ENCODE peak calls at places on chromosomes 7 and 10, in six cellular contexts. One of them, this sample, is unnamed. For H3K4me1, the result is how much of the 10 kb centered on the place peaks cover.

GRCh38 chr7:95859434-95859833 is 87.1 kb downstream of the DYNC1I1 start:
- DNase-seq in DND-41: no peak
- DNase-seq in heart left ventricle: no peak
- DNase-seq in fibroblast of lung: no peak
- DNase-seq in small intestine: no peak
- DNase-seq in right lobe of liver: no peak
- DNase-seq in this sample: no peak

GRCh38 chr7:74475987-74476350 is 22.3 kb downstream of the GTF2IRD1 start:
- DNase-seq in DND-41: no peak
- DNase-seq in heart left ventricle: no peak
- DNase-seq in fibroblast of lung: no peak
- DNase-seq in small intestine: no peak
- DNase-seq in right lobe of liver: no peak
- DNase-seq in this sample: no peak

GRCh38 chr10:119315128-119316001 is 108.0 kb downstream of the GRK5 start:
- DNase-seq in DND-41: peak
- DNase-seq in heart left ventricle: no peak
- DNase-seq in fibroblast of lung: peak
- DNase-seq in small intestine: no peak
- DNase-seq in right lobe of liver: no peak
- DNase-seq in this sample: peak

GRCh38 chr7:135713836-135714470 is 14.0 kb downstream of the SLC13A4 start:
- DNase-seq in DND-41: no peak
- DNase-seq in heart left ventricle: no peak
- DNase-seq in fibroblast of lung: no peak
- DNase-seq in small intestine: no peak
- DNase-seq in right lobe of liver: no peak
- DNase-seq in this sample: no peak

GRCh38 chr7:73738220-73738611 is 386 bp downstream of the ABHD11 start:
- DNase-seq in DND-41: peak
- DNase-seq in heart left ventricle: peak
- DNase-seq in fibroblast of lung: peak
- DNase-seq in small intestine: peak
- DNase-seq in right lobe of liver: no peak
- DNase-seq in this sample: peak

GRCh38 chr7:127409629-127410028 is 17.1 kb upstream of the ZNF800 start:
- DNase-seq in DND-41: no peak
- DNase-seq in heart left ventricle: no peak
- DNase-seq in fibroblast of lung: no peak
- DNase-seq in small intestine: no peak
- DNase-seq in right lobe of liver: no peak
- DNase-seq in this sample: no peak

GRCh38 chr10:46106410-46107255 is 60.6 kb upstream of the MSMB start:
- DNase-seq in DND-41: peak
- DNase-seq in heart left ventricle: peak
- DNase-seq in fibroblast of lung: peak
- DNase-seq in small intestine: peak
- DNase-seq in right lobe of liver: peak
- DNase-seq in this sample: peak

GRCh38 chr10:103980246-103980906 is 13.4 kb downstream of the SLK start:
- DNase-seq in DND-41: no peak
- DNase-seq in heart left ventricle: no peak
- DNase-seq in fibroblast of lung: no peak
- DNase-seq in small intestine: no peak
- DNase-seq in right lobe of liver: no peak
- DNase-seq in this sample: no peak

GRCh38 chr10:103884681-103885139 is 29.3 kb upstream of the SH3PXD2A start:
- DNase-seq in DND-41: peak
- DNase-seq in heart left ventricle: peak
- DNase-seq in fibroblast of lung: peak
- DNase-seq in small intestine: peak
- DNase-seq in right lobe of liver: no peak
- DNase-seq in this sample: no peak

GRCh38 chr7:68424643-68425297 is 1173.5 kb upstream of the AUTS2 start:
- DNase-seq in DND-41: no peak
- DNase-seq in heart left ventricle: no peak
- DNase-seq in fibroblast of lung: no peak
- DNase-seq in small intestine: no peak
- DNase-seq in right lobe of liver: no peak
- DNase-seq in this sample: no peak

GRCh38 chr7:49520971-49521370 is 252.5 kb upstream of the VWC2 start:
- DNase-seq in DND-41: no peak
- DNase-seq in heart left ventricle: no peak
- DNase-seq in fibroblast of lung: no peak
- DNase-seq in small intestine: no peak
- DNase-seq in right lobe of liver: no peak
- DNase-seq in this sample: no peak

GRCh38 chr7:40331915-40332314 is 197.1 kb downstream of the SUGCT start:
- DNase-seq in DND-41: no peak
- DNase-seq in heart left ventricle: no peak
- DNase-seq in fibroblast of lung: no peak
- DNase-seq in small intestine: no peak
- DNase-seq in right lobe of liver: no peak
- DNase-seq in this sample: no peak

DNA sequence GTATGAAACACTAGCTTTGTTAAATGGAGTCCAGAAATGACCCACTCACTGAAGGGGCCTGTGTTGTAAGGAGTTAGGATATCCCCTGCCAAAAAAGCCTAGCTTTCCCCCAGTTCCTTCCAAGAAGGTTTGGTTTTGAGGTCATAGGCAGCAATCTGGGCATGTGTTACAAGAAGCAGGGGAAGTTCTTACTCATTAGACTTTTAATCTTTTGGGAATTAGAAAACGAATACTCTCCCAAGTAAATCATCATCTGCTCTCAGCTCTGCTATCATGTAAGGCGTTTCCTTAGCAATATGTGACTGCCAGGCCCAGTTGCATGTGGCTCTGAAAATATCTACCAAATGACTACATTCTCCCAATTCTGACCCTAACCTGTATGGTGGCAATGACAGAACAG is 3.7 kb downstream of the NOD1 start:
- DNase-seq in DND-41: no peak
- DNase-seq in heart left ventricle: no peak
- DNase-seq in fibroblast of lung: peak
- DNase-seq in small intestine: no peak
- DNase-seq in right lobe of liver: no peak
- DNase-seq in this sample: peak
- H3K4me1 ChIP-seq in DND-41: under half
- H3K4me1 ChIP-seq in heart left ventricle: half or more
- H3K4me1 ChIP-seq in fibroblast of lung: under half
- H3K4me1 ChIP-seq in small intestine: under half
- H3K4me1 ChIP-seq in right lobe of liver: under half
- H3K4me1 ChIP-seq in this sample: half or more

GRCh38 chr7:101169838-101170531 is 4.6 kb upstream of the VGF start:
- DNase-seq in DND-41: peak
- DNase-seq in heart left ventricle: peak
- DNase-seq in fibroblast of lung: peak
- DNase-seq in small intestine: peak
- DNase-seq in right lobe of liver: peak
- DNase-seq in this sample: no peak
- H3K4me1 ChIP-seq in DND-41: half or more
- H3K4me1 ChIP-seq in heart left ventricle: half or more
- H3K4me1 ChIP-seq in fibroblast of lung: under half
- H3K4me1 ChIP-seq in small intestine: under half
- H3K4me1 ChIP-seq in right lobe of liver: under half
- H3K4me1 ChIP-seq in this sample: under half

DNA sequence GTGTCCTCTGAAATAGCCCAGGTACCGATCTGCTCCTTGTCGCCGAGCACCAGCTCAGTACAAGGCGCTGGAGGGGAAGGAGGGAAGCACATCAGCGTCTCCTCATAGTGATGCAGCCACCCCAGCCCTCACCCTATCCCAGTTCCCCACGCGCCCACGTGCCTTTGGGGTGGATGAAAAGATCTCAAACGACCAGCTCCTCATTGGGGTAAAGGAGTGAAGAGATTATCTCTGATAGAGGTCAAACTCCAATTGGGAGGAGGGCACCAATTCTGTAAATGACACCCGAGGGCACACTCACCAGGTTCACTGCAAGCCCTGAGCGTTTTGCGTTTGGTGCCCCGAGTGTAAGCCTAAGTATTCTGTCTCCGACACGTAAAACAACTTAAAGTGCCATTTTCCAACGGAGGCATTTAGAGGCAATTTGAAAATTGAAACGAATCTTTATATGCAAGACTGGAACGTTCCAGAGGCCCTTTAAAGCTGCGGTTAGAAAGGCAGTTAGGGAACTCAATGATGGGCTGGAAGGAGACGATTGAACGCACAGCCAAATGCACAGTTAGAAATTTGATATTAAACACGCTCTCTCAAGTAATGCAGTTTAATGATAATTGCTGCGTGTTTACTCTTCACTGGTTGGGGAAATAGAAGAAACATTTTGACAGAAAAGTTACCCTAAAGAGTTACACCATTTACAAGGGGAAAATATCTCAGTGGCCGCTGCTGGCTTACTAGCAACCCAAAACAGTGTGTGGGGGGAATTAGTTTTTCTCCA is 8.9 kb upstream of the EMX2 start:
- DNase-seq in DND-41: no peak
- DNase-seq in heart left ventricle: no peak
- DNase-seq in fibroblast of lung: no peak
- DNase-seq in small intestine: no peak
- DNase-seq in right lobe of liver: no peak
- DNase-seq in this sample: peak
- H3K4me1 ChIP-seq in DND-41: under half
- H3K4me1 ChIP-seq in heart left ventricle: under half
- H3K4me1 ChIP-seq in fibroblast of lung: under half
- H3K4me1 ChIP-seq in small intestine: under half
- H3K4me1 ChIP-seq in right lobe of liver: under half
- H3K4me1 ChIP-seq in this sample: under half

DNA sequence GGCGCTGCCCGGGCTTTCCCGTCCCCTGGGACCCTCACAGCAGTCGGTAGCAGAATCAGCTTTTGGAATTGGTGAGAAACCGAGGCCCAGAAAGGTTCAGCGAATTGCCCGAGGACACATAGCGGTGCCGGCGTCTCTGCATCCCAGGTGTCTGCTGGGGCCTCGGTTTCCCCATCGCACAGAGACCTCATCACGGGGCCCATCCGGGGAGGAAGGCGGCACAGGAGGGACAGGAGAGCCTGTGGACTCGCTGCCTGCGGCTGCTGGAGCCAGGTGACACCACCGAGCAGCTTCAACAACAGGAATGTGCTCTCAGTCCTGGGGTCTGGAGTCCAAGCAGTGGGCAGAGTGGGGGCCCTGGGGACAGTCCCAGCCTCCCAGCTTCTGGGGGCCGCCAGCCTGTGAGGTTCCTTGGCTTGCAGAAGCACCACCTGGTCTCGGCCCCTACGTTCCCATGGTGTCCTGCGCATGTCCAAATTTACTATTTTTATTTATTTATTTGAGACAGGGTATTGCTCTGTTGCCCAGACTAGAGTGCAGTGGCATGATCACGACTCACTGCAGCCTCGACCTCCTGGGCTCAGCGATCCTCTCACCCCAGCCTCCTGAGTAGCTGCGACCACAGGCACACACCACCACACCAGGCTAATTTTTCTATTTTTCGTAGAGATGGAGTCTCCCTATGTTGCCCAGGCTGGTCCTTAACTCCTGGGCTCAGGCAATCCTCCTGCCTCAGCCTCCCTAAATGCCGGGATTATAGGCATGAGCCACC is 539 bp upstream of the COX19 start:
- DNase-seq in DND-41: no peak
- DNase-seq in heart left ventricle: no peak
- DNase-seq in fibroblast of lung: no peak
- DNase-seq in small intestine: no peak
- DNase-seq in right lobe of liver: no peak
- DNase-seq in this sample: no peak
- H3K4me1 ChIP-seq in DND-41: under half
- H3K4me1 ChIP-seq in heart left ventricle: under half
- H3K4me1 ChIP-seq in fibroblast of lung: under half
- H3K4me1 ChIP-seq in small intestine: under half
- H3K4me1 ChIP-seq in right lobe of liver: under half
- H3K4me1 ChIP-seq in this sample: under half

GRCh38 chr7:47495269-47495875 is 86.5 kb downstream of the TNS3 start:
- DNase-seq in DND-41: no peak
- DNase-seq in heart left ventricle: no peak
- DNase-seq in fibroblast of lung: no peak
- DNase-seq in small intestine: no peak
- DNase-seq in right lobe of liver: no peak
- DNase-seq in this sample: no peak
- H3K4me1 ChIP-seq in DND-41: under half
- H3K4me1 ChIP-seq in heart left ventricle: under half
- H3K4me1 ChIP-seq in fibroblast of lung: under half
- H3K4me1 ChIP-seq in small intestine: under half
- H3K4me1 ChIP-seq in right lobe of liver: under half
- H3K4me1 ChIP-seq in this sample: half or more

GRCh38 chr10:17673517-17674051 is 29.6 kb downstream of the STAM start:
- DNase-seq in DND-41: no peak
- DNase-seq in heart left ventricle: no peak
- DNase-seq in fibroblast of lung: peak
- DNase-seq in small intestine: no peak
- DNase-seq in right lobe of liver: no peak
- DNase-seq in this sample: no peak
- H3K4me1 ChIP-seq in DND-41: under half
- H3K4me1 ChIP-seq in heart left ventricle: under half
- H3K4me1 ChIP-seq in fibroblast of lung: under half
- H3K4me1 ChIP-seq in small intestine: under half
- H3K4me1 ChIP-seq in right lobe of liver: under half
- H3K4me1 ChIP-seq in this sample: under half

GRCh38 chr10:124265391-124265745 is 153.4 kb downstream of the OAT start:
- DNase-seq in DND-41: no peak
- DNase-seq in heart left ventricle: no peak
- DNase-seq in fibroblast of lung: no peak
- DNase-seq in small intestine: no peak
- DNase-seq in right lobe of liver: no peak
- DNase-seq in this sample: no peak

GRCh38 chr10:124267231-124267885 is 151.4 kb downstream of the OAT start:
- DNase-seq in DND-41: no peak
- DNase-seq in heart left ventricle: no peak
- DNase-seq in fibroblast of lung: peak
- DNase-seq in small intestine: no peak
- DNase-seq in right lobe of liver: no peak
- DNase-seq in this sample: no peak

GRCh38 chr10:124264711-124265390 is 153.9 kb downstream of the OAT start:
- DNase-seq in DND-41: no peak
- DNase-seq in heart left ventricle: no peak
- DNase-seq in fibroblast of lung: no peak
- DNase-seq in small intestine: no peak
- DNase-seq in right lobe of liver: no peak
- DNase-seq in this sample: no peak

GRCh38 chr10:124266468-124267230 is 152.1 kb downstream of the OAT start:
- DNase-seq in DND-41: no peak
- DNase-seq in heart left ventricle: no peak
- DNase-seq in fibroblast of lung: no peak
- DNase-seq in small intestine: no peak
- DNase-seq in right lobe of liver: no peak
- DNase-seq in this sample: no peak

GRCh38 chr10:124265776-124266467 is 152.8 kb downstream of the OAT start:
- DNase-seq in DND-41: no peak
- DNase-seq in heart left ventricle: no peak
- DNase-seq in fibroblast of lung: no peak
- DNase-seq in small intestine: no peak
- DNase-seq in right lobe of liver: no peak
- DNase-seq in this sample: no peak
- H3K4me1 ChIP-seq in DND-41: under half
- H3K4me1 ChIP-seq in heart left ventricle: under half
- H3K4me1 ChIP-seq in fibroblast of lung: under half
- H3K4me1 ChIP-seq in small intestine: under half
- H3K4me1 ChIP-seq in right lobe of liver: under half
- H3K4me1 ChIP-seq in this sample: under half

GRCh38 chr7:151246161-151247015 is 2.1 kb downstream of the SMARCD3 start:
- DNase-seq in DND-41: no peak
- DNase-seq in heart left ventricle: no peak
- DNase-seq in fibroblast of lung: no peak
- DNase-seq in small intestine: no peak
- DNase-seq in right lobe of liver: peak
- DNase-seq in this sample: peak
- H3K4me1 ChIP-seq in DND-41: half or more
- H3K4me1 ChIP-seq in heart left ventricle: half or more
- H3K4me1 ChIP-seq in fibroblast of lung: under half
- H3K4me1 ChIP-seq in small intestine: under half
- H3K4me1 ChIP-seq in right lobe of liver: under half
- H3K4me1 ChIP-seq in this sample: half or more

This sample was measured in sigmoid colon.